ENCODE peak calls at places on chromosomes 5 and 9, in ten cellular contexts. Q is glutamatergic neuron, M is uterus, C is AG04450, G is WTC11, F is astrocyte of the spinal cord, B is natural killer cell, D is lower leg skin, N is dorsolateral prefrontal cortex, S is mucosa of descending colon. L is an unnamed sample.

GRCh38 chr5:137815202-137815990 is 52.3 kb upstream of the MYOT start:
- DNase-seq in Q (no peak), M (no peak), C (no peak), G (no peak), F (no peak), B (no peak), D (no peak), N (no peak), S (no peak), L (no peak)

GRCh38 chr5:10655041-10655685 is 91.3 kb downstream of the ANKRD33B start:
- DNase-seq in Q (no peak), M (no peak), C (no peak), G (no peak), F (peak; percentile 25), B (no peak), D (peak; percentile 58), N (no peak), S (no peak), L (no peak)

GRCh38 chr9:135037521-135038250 is 49.8 kb upstream of the OLFM1 start:
- DNase-seq in Q (no peak), M (peak; percentile 4), C (no peak), G (no peak), F (no peak), B (no peak), D (peak; percentile 77), N (no peak), S (no peak), L (no peak)

GRCh38 chr5:96195053-96195452 is 233.4 kb upstream of the ELL2 start:
- DNase-seq in Q (no peak), M (no peak), C (no peak), G (no peak), F (peak; percentile 25), B (no peak), D (no peak), N (no peak), S (no peak), L (peak; percentile 24)

GRCh38 chr5:161548472-161549094 is 2.1 kb upstream of the GABRB2 start:
- DNase-seq in Q (peak; percentile 44), M (no peak), C (no peak), G (peak; percentile 39), F (no peak), B (no peak), D (no peak), N (no peak), S (peak; percentile 31), L (no peak)

GRCh38 chr5:110957934-110958333 is 113.6 kb upstream of the TSLP start:
- DNase-seq in Q (no peak), M (no peak), C (peak; percentile 16), G (no peak), F (no peak), B (no peak), D (no peak), N (no peak), S (no peak), L (no peak)

GRCh38 chr5:157926171-157926671 is 67.3 kb upstream of the CLINT1 start:
- DNase-seq in Q (no peak), M (no peak), C (no peak), G (no peak), F (no peak), B (no peak), D (no peak), N (no peak), S (no peak), L (no peak)

GRCh38 chr9:130242270-130243014 is 23.1 kb upstream of the HMCN2 start:
- DNase-seq in Q (no peak), M (no peak), C (no peak), G (no peak), F (no peak), B (no peak), D (no peak), N (peak; percentile 39), S (no peak), L (no peak)

GRCh38 chr9:4137234-4137633 is 162.6 kb downstream of the GLIS3 start:
- DNase-seq in Q (no peak), M (no peak), C (peak; percentile 88), G (no peak), F (peak; percentile 95), B (no peak), D (no peak), N (no peak), S (no peak), L (peak; percentile 95)

GRCh38 chr9:110476251-110476650 is 103.3 kb downstream of the SVEP1 start:
- DNase-seq in Q (no peak), M (no peak), C (no peak), G (peak; percentile 14), F (no peak), B (no peak), D (no peak), N (no peak), S (no peak), L (no peak)

GRCh38 chr9:126198854-126199253 is 127.8 kb upstream of the MVB12B start:
- DNase-seq in Q (no peak), M (no peak), C (no peak), G (no peak), F (no peak), B (no peak), D (no peak), N (no peak), S (no peak), L (no peak)

GRCh38 chr5:98638701-98639100 is 134.8 kb upstream of the RGMB start:
- DNase-seq in Q (no peak), M (no peak), C (no peak), G (no peak), F (peak; percentile 56), B (no peak), D (no peak), N (no peak), S (no peak), L (peak; percentile 81)

GRCh38 chr5:81326554-81326953 is 25.2 kb downstream of the ZCCHC9 start:
- DNase-seq in Q (no peak), M (no peak), C (no peak), G (no peak), F (no peak), B (no peak), D (no peak), N (no peak), S (no peak), L (no peak)

GRCh38 chr9:98502976-98503325 is 205.8 kb downstream of the GABBR2 start:
- DNase-seq in Q (no peak), M (no peak), C (no peak), G (peak; percentile 40), F (peak; percentile 18), B (no peak), D (no peak), N (no peak), S (no peak), L (peak; percentile 73)

GRCh38 chr9:97412628-97413382 is 909 bp downstream of the TDRD7 start:
- DNase-seq in Q (no peak), M (no peak), C (no peak), G (no peak), F (peak; percentile 7), B (no peak), D (no peak), N (no peak), S (no peak), L (no peak)

GRCh38 chr5:80033513-80033912 is 1.6 kb upstream of the THBS4 start:
- DNase-seq in Q (no peak), M (no peak), C (no peak), G (no peak), F (no peak), B (no peak), D (no peak), N (no peak), S (no peak), L (no peak)

GRCh38 chr9:1890806-1891205 is 124.3 kb upstream of the SMARCA2 start:
- DNase-seq in Q (no peak), M (no peak), C (no peak), G (no peak), F (no peak), B (no peak), D (no peak), N (no peak), S (no peak), L (no peak)

GRCh38 chr5:75265731-75266130 is 29.1 kb upstream of the ANKRD31 start:
- DNase-seq in Q (no peak), M (no peak), C (peak; percentile 0), G (no peak), F (peak; percentile 44), B (no peak), D (no peak), N (no peak), S (no peak), L (peak; percentile 45)

GRCh38 chr5:141654298-141654697 is 3.1 kb upstream of the FCHSD1 start:
- DNase-seq in Q (no peak), M (no peak), C (peak; percentile 65), G (no peak), F (peak; percentile 67), B (no peak), D (no peak), N (no peak), S (no peak), L (peak; percentile 82)

GRCh38 chr5:167587768-167588167 is 703.7 kb upstream of the WWC1 start:
- DNase-seq in Q (peak; percentile 59), M (no peak), C (no peak), G (peak; percentile 47), F (peak; percentile 49), B (no peak), D (no peak), N (no peak), S (no peak), L (peak; percentile 26)
- TF ChIP-seq CTCF in Q (peak; percentile 67), M (no peak), C (peak; percentile 67), G (no peak), F (peak; percentile 68), B (no peak), D (no peak), N (no peak), S (no peak), L (peak; percentile 74)

GRCh38 chr5:139193928-139194327 is 4.2 kb downstream of the SIL1 start:
- DNase-seq in Q (no peak), M (no peak), C (no peak), G (no peak), F (no peak), B (no peak), D (no peak), N (no peak), S (no peak), L (no peak)
- TF ChIP-seq CTCF in Q (peak; percentile 41), M (no peak), C (peak; percentile 30), G (no peak), F (peak; percentile 25), B (no peak), D (no peak), N (no peak), S (no peak), L (peak; percentile 59)

GRCh38 chr5:73693573-73694061 is 67.6 kb downstream of the ARHGEF28 start:
- DNase-seq in Q (no peak), M (no peak), C (peak; percentile 18), G (peak; percentile 14), F (peak; percentile 62), B (no peak), D (no peak), N (no peak), S (no peak), L (peak; percentile 40)
- TF ChIP-seq CTCF in Q (peak; percentile 44), M (no peak), C (peak; percentile 62), G (peak; percentile 3), F (peak; percentile 56), B (peak; percentile 37), D (no peak), N (peak; percentile 19), S (no peak), L (peak; percentile 81)

DNA sequence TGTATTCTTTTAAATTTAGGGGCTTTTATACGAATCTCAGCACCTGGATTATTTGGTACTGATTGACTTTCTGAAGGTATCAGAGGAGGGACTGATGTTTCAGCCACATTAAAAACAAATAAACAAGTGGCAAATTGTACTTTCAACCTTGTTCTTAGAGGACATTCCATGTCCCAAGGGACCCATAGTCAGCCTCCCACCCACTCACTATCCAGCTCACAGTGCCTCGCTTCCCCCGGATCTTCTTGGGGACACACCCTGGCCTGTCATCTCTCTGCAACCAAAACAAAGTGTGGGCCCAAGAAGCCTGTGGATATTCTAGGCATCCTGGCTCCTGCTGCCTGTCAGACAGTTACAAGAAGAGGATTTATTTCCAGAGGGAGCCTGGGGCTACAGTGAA is 8.8 kb upstream of the BOD1 start:
- DNase-seq in Q (no peak), M (no peak), C (no peak), G (no peak), F (no peak), B (no peak), D (no peak), N (no peak), S (no peak), L (no peak)
- TF ChIP-seq CTCF in Q (no peak), M (no peak), C (no peak), G (no peak), F (no peak), B (no peak), D (no peak), N (no peak), S (no peak), L (no peak)

L was measured in HFFc6.